ENCODE peak calls at places on chromosomes 11 and 22, in seven cellular contexts. O, L, C, P, X, K and S are unnamed samples.

GRCh38 chr11:72764503-72764902 is 12.3 kb upstream of the ARAP1 start:
- DNase-seq in K (no peak), C (no peak), L (no peak), O (no peak), X (no peak), P (no peak), S (no peak)

GRCh38 chr11:9982796-9983579 is 311.0 kb downstream of the SBF2 start:
- DNase-seq in K (peak), C (no peak), P (no peak), O (no peak), L (no peak), X (no peak), S (no peak)

GRCh38 chr11:109728056-109728455 is 306.1 kb downstream of the C11orf87 start:
- DNase-seq in L (no peak), C (no peak), K (no peak), X (no peak), P (no peak), O (no peak), S (no peak)

GRCh38 chr11:25928076-25928475 is 403.9 kb upstream of the ANO3 start:
- DNase-seq in O (no peak), K (no peak), L (no peak), C (no peak), P (no peak), X (no peak), S (no peak)

GRCh38 chr22:20957118-20957690 is 9.9 kb upstream of the AIFM3 start:
- DNase-seq in P (no peak), O (no peak), L (no peak), C (no peak), K (no peak), X (peak), S (no peak)

GRCh38 chr22:46974631-46975585 is 212.5 kb downstream of the TBC1D22A start:
- DNase-seq in P (no peak), L (no peak), C (no peak), K (no peak), O (no peak), X (no peak), S (no peak)

GRCh38 chr22:43704051-43704450 is 108.1 kb downstream of the EFCAB6 start:
- DNase-seq in C (no peak), K (no peak), O (no peak), L (no peak), P (no peak), X (no peak), S (no peak)

GRCh38 chr11:113986351-113987140 is 11.6 kb downstream of the HTR3A start:
- DNase-seq in X (no peak), P (no peak), L (no peak), O (no peak), K (no peak), C (no peak), S (no peak)

GRCh38 chr11:72553748-72554147 is 119.4 kb upstream of the CLPB start:
- DNase-seq in O (no peak), K (no peak), P (no peak), X (no peak), C (no peak), L (no peak), S (no peak)

GRCh38 chr11:127126956-127127355 is 126.4 kb upstream of the KIRREL3 start:
- DNase-seq in P (no peak), X (no peak), O (no peak), C (no peak), L (no peak), K (no peak), S (no peak)

GRCh38 chr11:93484716-93485115 is 58.5 kb downstream of the SMCO4 start:
- DNase-seq in O (no peak), P (no peak), C (no peak), L (no peak), X (no peak), K (no peak), S (peak)

GRCh38 chr11:26753738-26754504 is 32.1 kb upstream of the SLC5A12 start:
- DNase-seq in P (no peak), K (peak), C (no peak), O (peak), X (peak), L (peak), S (peak)

GRCh38 chr11:120389693-120390584 is 53.7 kb downstream of the ARHGEF12 start:
- DNase-seq in L (no peak), O (no peak), K (no peak), C (no peak), P (no peak), X (no peak), S (no peak)

GRCh38 chr11:120210651-120211521 is at the start of gene OAF:
- DNase-seq in X (peak), O (peak), K (peak), L (peak), P (peak), C (no peak), S (peak)

GRCh38 chr11:81036168-81036870 is 1595.5 kb upstream of the TENM4 start:
- DNase-seq in X (no peak), O (no peak), L (no peak), P (no peak), K (peak), C (no peak), S (no peak)

GRCh38 chr22:21457023-21457787 is 10.0 kb upstream of the TMEM191C start:
- DNase-seq in K (no peak), P (no peak), O (no peak), X (peak), L (no peak), C (no peak), S (no peak)

DNA sequence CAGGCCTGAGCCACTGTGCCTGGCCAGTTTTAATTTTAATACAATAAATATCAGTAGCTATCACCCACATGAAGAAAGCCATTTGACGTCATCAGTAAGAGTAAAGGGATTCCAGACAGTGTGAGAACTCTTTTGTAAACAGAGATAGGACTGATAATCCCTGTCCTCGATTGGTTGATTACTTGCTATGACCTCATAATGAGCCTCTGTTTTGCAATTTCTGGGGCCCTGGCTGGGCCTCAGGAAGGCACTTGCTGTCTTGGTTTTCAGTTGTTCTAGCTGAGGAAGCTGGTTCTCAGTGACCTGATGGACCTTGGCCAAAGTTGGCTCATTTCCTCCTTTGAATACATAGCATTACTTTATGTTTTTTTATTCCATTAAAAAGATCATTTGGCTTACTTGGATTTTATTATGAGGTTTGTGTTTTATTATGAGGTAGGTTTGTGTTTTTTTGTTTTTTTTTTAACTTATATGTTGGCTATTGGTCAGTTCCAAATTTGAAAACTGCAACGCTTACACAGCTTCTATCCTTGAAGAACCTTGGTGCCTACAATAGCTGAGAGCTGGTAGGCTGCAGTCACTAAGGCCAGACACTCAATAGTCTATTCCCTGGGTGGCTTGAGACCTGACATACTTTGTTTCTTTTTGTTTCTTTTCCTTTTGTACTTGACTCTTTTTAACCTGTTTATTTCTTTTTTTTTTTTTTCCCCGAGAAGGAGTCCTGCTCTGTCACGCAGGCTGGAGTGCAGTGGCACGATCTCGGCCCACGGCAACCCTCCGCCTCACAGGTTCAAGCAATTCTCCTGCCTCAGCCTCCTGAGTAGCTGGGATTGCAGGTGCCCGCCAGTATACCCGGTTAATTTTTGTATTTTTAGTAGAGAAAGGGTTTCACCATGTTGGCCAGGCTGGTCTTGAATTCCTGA is 20.0 kb downstream of the MARK2 start:
- DNase-seq in C (no peak), P (peak), X (no peak), K (peak), O (no peak), L (peak), S (peak)
- H3K4me3 ChIP-seq in C (no peak), P (no peak), X (no peak), K (no peak), O (no peak), L (no peak), S (no peak)

DNA sequence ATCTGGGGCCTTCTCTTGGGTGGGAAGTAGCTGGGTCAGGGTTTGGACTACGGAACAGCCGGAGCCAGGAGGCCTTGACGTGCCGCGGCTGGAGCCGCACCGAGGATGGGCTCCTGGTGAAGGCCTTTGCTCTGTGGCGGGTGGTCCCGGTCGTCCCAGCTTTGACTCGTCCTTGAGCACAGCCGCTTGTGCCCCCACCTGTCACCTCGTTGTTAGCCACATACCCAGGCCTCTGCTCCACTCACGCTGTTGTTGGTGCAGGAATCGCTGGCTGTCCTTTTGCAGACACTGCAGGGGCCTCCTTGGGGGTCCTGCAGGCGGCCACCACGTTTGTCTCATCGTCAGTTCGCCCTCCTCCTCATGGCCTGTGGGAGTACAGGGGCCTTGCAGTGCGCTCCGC is 17.1 kb downstream of the PHRF1 start:
- DNase-seq in C (no peak), K (no peak), P (no peak), O (no peak), L (no peak), X (no peak), S (no peak)
- H3K4me3 ChIP-seq in C (no peak), K (no peak), P (no peak), O (no peak), L (no peak), X (no peak), S (no peak)

GRCh38 chr22:24426436-24426835 is 963 bp upstream of the ADORA2A start:
- DNase-seq in X (no peak), O (no peak), P (no peak), C (no peak), K (no peak), L (no peak), S (no peak)

GRCh38 chr22:24424901-24425775 is 2.3 kb upstream of the ADORA2A start:
- DNase-seq in L (no peak), K (no peak), X (no peak), O (no peak), P (no peak), C (no peak), S (no peak)

GRCh38 chr22:24422078-24422665 is 5.2 kb upstream of the ADORA2A start:
- DNase-seq in O (peak), L (no peak), X (no peak), C (no peak), K (no peak), P (no peak), S (no peak)

GRCh38 chr22:24423519-24424000 is 3.8 kb upstream of the ADORA2A start:
- DNase-seq in X (peak), O (peak), K (no peak), L (peak), P (peak), C (no peak), S (no peak)

DNA sequence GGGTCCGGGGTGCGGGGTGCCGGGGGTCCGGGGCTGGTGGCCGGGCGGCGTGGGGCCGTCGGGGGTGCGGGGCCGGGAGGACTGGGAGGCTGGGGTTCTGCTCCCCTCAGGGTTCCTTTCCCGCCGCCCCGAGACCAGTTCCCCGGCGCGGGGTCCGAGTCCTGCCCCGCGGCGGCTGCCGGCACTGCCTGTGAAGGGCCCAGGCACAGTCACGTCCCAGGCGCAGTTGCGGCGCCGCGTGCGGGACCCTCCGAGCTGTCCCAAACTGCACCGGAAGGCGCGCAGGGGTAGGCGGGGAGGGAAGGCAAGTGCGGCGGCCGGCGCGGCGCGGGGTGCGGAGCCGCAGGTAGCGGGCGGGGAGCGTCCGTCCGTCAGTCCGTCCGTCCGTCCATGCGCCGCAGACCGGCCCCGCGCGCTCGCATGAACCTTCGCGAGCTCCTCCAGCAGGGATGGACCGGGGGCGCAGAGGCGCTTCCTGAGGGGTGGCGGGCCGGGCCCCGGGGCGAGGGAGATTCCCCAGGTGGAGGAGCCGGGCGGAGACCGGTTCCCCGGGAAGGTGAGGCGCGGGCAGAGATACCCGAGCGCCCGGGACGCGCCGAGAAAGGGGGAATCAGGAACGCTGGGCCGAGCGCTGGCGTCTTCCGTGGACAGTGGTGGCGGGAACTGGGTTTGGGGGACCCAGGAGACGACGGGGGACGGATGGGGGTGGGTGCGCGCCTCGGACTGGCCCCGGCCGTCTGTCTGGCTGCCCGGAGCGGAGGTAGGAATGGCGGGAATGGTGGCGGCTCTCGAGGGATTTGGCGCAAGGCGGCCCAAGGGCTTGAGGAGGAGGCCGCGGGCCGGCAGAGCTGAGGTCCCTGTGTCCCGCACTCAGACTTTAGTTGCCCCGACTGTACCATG is 3.1 kb upstream of the ADORA2A start:
- DNase-seq in P (no peak), X (no peak), C (no peak), K (no peak), L (no peak), O (no peak), S (no peak)
- H3K4me3 ChIP-seq in P (peak), X (peak), C (peak), K (peak), L (peak), O (peak), S (peak)

GRCh38 chr11:279040-279965 is 1.1 kb downstream of the NLRP6 start:
- DNase-seq in X (peak), O (peak), P (no peak), C (no peak), K (no peak), L (no peak), S (no peak)
- H3K4me3 ChIP-seq in X (no peak), O (peak), P (peak), C (no peak), K (no peak), L (no peak), S (no peak)

DNA sequence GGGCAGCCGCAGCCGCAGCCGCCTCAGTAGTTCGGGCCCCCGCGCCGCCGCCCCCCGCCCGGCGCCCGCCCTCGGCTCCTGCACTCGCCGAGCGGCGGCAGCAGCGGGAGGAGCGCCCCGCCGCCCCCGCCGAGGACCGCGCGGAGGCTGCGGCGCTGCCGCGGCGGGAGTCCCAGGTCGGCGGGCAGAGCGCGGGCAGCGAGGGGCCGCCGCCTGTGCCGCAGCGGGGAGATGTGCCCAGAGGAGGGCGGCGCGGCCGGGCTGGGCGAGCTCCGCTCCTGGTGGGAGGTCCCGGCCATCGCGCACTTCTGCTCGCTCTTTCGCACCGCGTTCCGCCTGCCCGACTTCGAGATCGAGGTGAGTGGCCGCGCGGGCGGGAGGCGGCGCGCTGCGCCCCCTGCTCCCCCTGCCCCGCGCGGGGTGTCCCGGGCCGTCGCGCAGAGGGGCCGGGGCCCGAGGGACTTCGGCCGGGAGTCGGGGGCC is 334 bp downstream of the CECR2 start:
- DNase-seq in P (peak), O (peak), C (no peak), K (no peak), L (peak), X (peak), S (no peak)
- H3K4me3 ChIP-seq in P (peak), O (peak), C (no peak), K (no peak), L (peak), X (peak), S (peak)

GRCh38 chr11:115391162-115391561 is 113.1 kb downstream of the CADM1 start:
- DNase-seq in O (no peak), P (no peak), L (no peak), K (no peak), X (no peak), C (no peak), S (no peak)

GRCh38 chr11:115391598-115391997 is 112.6 kb downstream of the CADM1 start:
- DNase-seq in X (no peak), O (no peak), K (no peak), C (no peak), P (no peak), L (no peak), S (no peak)

GRCh38 chr11:115398333-115398732 is 105.9 kb downstream of the CADM1 start:
- DNase-seq in P (no peak), O (no peak), L (no peak), K (no peak), X (no peak), C (no peak), S (no peak)

GRCh38 chr11:115396533-115396932 is 107.7 kb downstream of the CADM1 start:
- DNase-seq in P (no peak), K (no peak), C (no peak), X (no peak), L (no peak), O (no peak), S (no peak)
- H3K4me3 ChIP-seq in P (no peak), K (no peak), C (no peak), X (no peak), L (no peak), O (no peak), S (no peak)

GRCh38 chr11:112302226-112302868 is 41.7 kb upstream of the PLET1 start:
- DNase-seq in P (no peak), O (no peak), X (no peak), C (no peak), L (no peak), K (peak), S (no peak)

GRCh38 chr11:112298535-112298934 is 37.9 kb upstream of the PLET1 start:
- DNase-seq in K (no peak), C (no peak), X (peak), P (peak), L (no peak), O (peak), S (no peak)

GRCh38 chr11:112297248-112297866 is 36.7 kb upstream of the PLET1 start:
- DNase-seq in C (no peak), K (no peak), L (no peak), P (no peak), X (no peak), O (no peak), S (no peak)

GRCh38 chr11:112296044-112296443 is 35.4 kb upstream of the PLET1 start:
- DNase-seq in X (no peak), C (no peak), L (no peak), P (no peak), K (no peak), O (no peak), S (no peak)

DNA sequence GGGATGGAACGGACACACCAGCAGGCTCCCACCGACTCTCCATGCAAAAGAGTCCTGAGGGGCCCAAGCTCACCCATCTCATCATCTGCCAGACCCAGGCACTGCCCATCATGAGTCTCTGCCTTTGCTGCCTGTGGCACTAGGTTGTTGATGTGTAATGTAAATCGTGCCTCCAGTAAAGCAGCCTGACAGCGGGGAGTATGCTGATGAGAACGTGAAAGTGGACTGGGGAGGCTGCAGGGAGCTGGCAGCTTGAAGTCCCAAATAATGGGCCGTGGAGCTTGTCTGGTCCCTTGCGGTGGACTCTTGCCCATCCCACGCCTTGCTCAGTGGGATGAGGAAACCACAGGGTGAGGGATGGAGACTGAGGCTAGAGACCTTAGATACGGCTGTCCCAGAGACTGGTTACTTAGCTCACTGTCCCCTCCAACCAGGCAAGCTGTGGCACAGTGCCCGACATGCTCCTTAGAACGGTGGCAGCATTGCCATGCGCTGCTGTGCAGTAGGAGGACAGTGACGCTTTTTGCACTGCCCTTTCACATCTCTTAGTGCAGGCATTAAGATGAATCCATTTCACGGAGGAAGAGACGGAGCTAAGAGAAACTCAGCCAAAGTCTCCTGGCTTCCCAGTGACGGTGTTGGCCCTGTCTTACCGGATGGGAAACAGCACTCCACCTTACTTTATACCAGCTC is 39.6 kb upstream of the PLET1 start:
- DNase-seq in P (no peak), O (no peak), X (no peak), L (no peak), C (no peak), K (no peak), S (no peak)
- H3K4me3 ChIP-seq in P (no peak), O (no peak), X (no peak), L (no peak), C (no peak), K (no peak), S (no peak)